ENCODE peak calls at places on chromosomes 3 and 15, in five cellular contexts. G, M, K, R and I are unnamed samples.

GRCh38 chr15:67607959-67608605 is 65.6 kb downstream of the MAP2K5 start:
- DNase-seq in K (no peak), M (no peak), G (no peak), R (no peak), I (no peak)

GRCh38 chr3:126053949-126054569 is 29.9 kb downstream of the SLC41A3 start:
- DNase-seq in K (no peak), M (no peak), R (no peak), G (no peak), I (no peak)

GRCh38 chr15:28929200-28929599 is 43.4 kb downstream of the APBA2 start:
- DNase-seq in G (no peak), M (no peak), K (no peak), R (no peak), I (no peak)

GRCh38 chr15:70491183-70491621 is 272.2 kb downstream of the UACA start:
- DNase-seq in R (no peak), K (no peak), G (no peak), M (no peak), I (peak; percentile 72)

GRCh38 chr15:42691308-42691707 is 45.6 kb downstream of the CDAN1 start:
- DNase-seq in K (no peak), M (no peak), R (no peak), G (no peak), I (peak; percentile 90)

GRCh38 chr3:186746008-186746407 is 28.8 kb downstream of the KNG1 start:
- DNase-seq in R (no peak), K (peak; percentile 38), M (no peak), G (peak; percentile 71), I (peak; percentile 71)

GRCh38 chr3:10901293-10902010 is 85.4 kb downstream of the SLC6A11 start:
- DNase-seq in R (no peak), M (no peak), G (peak; percentile 27), K (no peak), I (no peak)

GRCh38 chr3:64345351-64345750 is 120.1 kb upstream of the PRICKLE2 start:
- DNase-seq in M (peak; percentile 9), G (no peak), K (no peak), R (no peak), I (no peak)

GRCh38 chr3:85800676-85801075 is 841.9 kb downstream of the CADM2 start:
- DNase-seq in K (no peak), M (no peak), G (no peak), R (no peak), I (no peak)

GRCh38 chr15:58247803-58248503 is 109.8 kb downstream of the AQP9 start:
- DNase-seq in K (no peak), M (no peak), G (no peak), R (no peak), I (peak; percentile 99)

GRCh38 chr15:62895139-62895866 is 147.2 kb upstream of the TPM1 start:
- DNase-seq in M (no peak), G (no peak), R (no peak), K (no peak), I (no peak)

GRCh38 chr15:69296606-69297005 is 2.1 kb upstream of the PAQR5 start:
- DNase-seq in R (no peak), K (no peak), M (no peak), G (no peak), I (no peak)

GRCh38 chr3:43895573-43895972 is 204.8 kb downstream of the ABHD5 start:
- DNase-seq in M (no peak), K (no peak), R (no peak), G (no peak), I (no peak)

GRCh38 chr3:107928084-107928445 is 162.8 kb downstream of the CD47 start:
- DNase-seq in M (peak; percentile 49), G (peak; percentile 39), K (no peak), R (no peak), I (peak; percentile 39)

GRCh38 chr3:147267431-147267830 is 138.9 kb downstream of the ZIC4 start:
- DNase-seq in K (no peak), R (no peak), M (no peak), G (no peak), I (no peak)

GRCh38 chr3:127820221-127820870 is 2.0 kb downstream of the MGLL start:
- DNase-seq in M (peak; percentile 53), K (peak; percentile 89), G (peak; percentile 43), R (no peak), I (peak; percentile 74)

GRCh38 chr3:183265157-183265642 is 12.1 kb downstream of the B3GNT5 start:
- DNase-seq in R (no peak), G (peak; percentile 65), K (no peak), M (no peak), I (peak; percentile 59)

GRCh38 chr3:67737911-67738865 is 83.8 kb upstream of the SUCLG2 start:
- DNase-seq in R (no peak), G (no peak), K (no peak), M (no peak), I (no peak)

GRCh38 chr15:68616397-68616796 is 37.6 kb downstream of the CORO2B start:
- DNase-seq in M (no peak), K (no peak), G (no peak), R (no peak), I (peak; percentile 34)

GRCh38 chr15:66294157-66294931 is 976 bp downstream of the DIS3L start:
- DNase-seq in G (peak; percentile 29), R (no peak), M (no peak), K (peak; percentile 51), I (no peak)

GRCh38 chr15:91258436-91258779 is 158.4 kb downstream of the SV2B start:
- DNase-seq in R (no peak), G (peak; percentile 46), K (no peak), M (no peak), I (peak; percentile 95)

GRCh38 chr3:43181202-43181910 is 75.5 kb upstream of the POMGNT2 start:
- DNase-seq in G (no peak), K (no peak), M (no peak), R (peak; percentile 40), I (no peak)

GRCh38 chr3:186319988-186320387 is 42.0 kb downstream of the DGKG start:
- DNase-seq in R (no peak), M (no peak), G (no peak), K (no peak), I (no peak)

GRCh38 chr3:58557496-58557895 is 19.7 kb downstream of the FAM107A start:
- DNase-seq in R (no peak), M (no peak), G (no peak), K (no peak), I (no peak)

GRCh38 chr3:144053121-144053520 is 81.5 kb downstream of the DIPK2A start:
- DNase-seq in G (no peak), K (no peak), R (no peak), M (no peak), I (no peak)

GRCh38 chr15:68430471-68431036 is 1.4 kb downstream of the ITGA11 start:
- DNase-seq in G (no peak), R (no peak), K (no peak), M (no peak), I (no peak)

GRCh38 chr3:12131351-12131750 is 27.4 kb downstream of the TIMP4 start:
- DNase-seq in M (peak; percentile 21), G (no peak), K (no peak), R (no peak), I (no peak)

GRCh38 chr15:88382482-88382983 is 84.7 kb downstream of the MRPL46 start:
- DNase-seq in G (no peak), K (no peak), M (peak; percentile 27), R (no peak), I (no peak)

GRCh38 chr3:129525341-129525968 is 3.0 kb upstream of the RHO start:
- DNase-seq in G (no peak), M (no peak), R (no peak), K (no peak), I (peak; percentile 62)

GRCh38 chr3:67937498-67938118 is 283.2 kb upstream of the SUCLG2 start:
- DNase-seq in G (no peak), R (no peak), K (no peak), M (no peak), I (no peak)

GRCh38 chr15:78914027-78914764 is 30.6 kb downstream of the CTSH start:
- DNase-seq in M (no peak), K (no peak), G (peak; percentile 59), R (no peak), I (peak; percentile 42)

GRCh38 chr3:150412599-150413069 is 4.5 kb downstream of the TSC22D2 start:
- DNase-seq in K (no peak), R (no peak), M (no peak), G (no peak), I (peak; percentile 67)

GRCh38 chr3:190589326-190589725 is 75.4 kb downstream of the IL1RAP start:
- DNase-seq in G (no peak), R (no peak), K (no peak), M (no peak), I (no peak)

GRCh38 chr15:58179206-58179605 is 41.0 kb downstream of the AQP9 start:
- DNase-seq in K (no peak), G (no peak), M (no peak), R (no peak), I (no peak)

GRCh38 chr3:113844622-113845222 is 6.1 kb downstream of the GRAMD1C start:
- DNase-seq in G (peak; percentile 30), R (no peak), K (no peak), M (peak; percentile 47), I (peak; percentile 46)

GRCh38 chr3:184414418-184415228 is 34.8 kb downstream of the CHRD start:
- DNase-seq in G (no peak), K (no peak), M (no peak), R (no peak), I (no peak)

GRCh38 chr3:119580148-119580760 is 962 bp downstream of the ADPRH start:
- DNase-seq in R (no peak), M (peak; percentile 22), G (peak; percentile 38), K (no peak), I (peak; percentile 71)